ENCODE peak calls at places on chromosomes 3 and 15, in ten cellular contexts. One of them, this sample, is unnamed.
A peak's percentile ranks its signal among the peaks of the same experiment; 100 is the strongest.

GRCh38 chr15:41866263-41866703 is 27.6 kb downstream of the SPTBN5 start:
- DNase-seq in GM23338: no peak
- DNase-seq in BJ: no peak
- DNase-seq in ovary: no peak
- DNase-seq in breast epithelium: no peak
- DNase-seq in heart left ventricle: no peak
- DNase-seq in left ventricle myocardium inferior: no peak
- DNase-seq in heart right ventricle: no peak
- DNase-seq in GM12878: no peak
- DNase-seq in body of pancreas: no peak
- DNase-seq in this sample: no peak

GRCh38 chr15:101126618-101127502 is 125.0 kb downstream of the CHSY1 start:
- DNase-seq in left ventricle myocardium inferior: no peak
- DNase-seq in heart right ventricle: no peak
- DNase-seq in heart left ventricle: no peak
- DNase-seq in body of pancreas: no peak
- DNase-seq in GM23338: no peak
- DNase-seq in breast epithelium: no peak
- DNase-seq in ovary: no peak
- DNase-seq in BJ: no peak
- DNase-seq in GM12878: no peak
- DNase-seq in this sample: no peak

GRCh38 chr3:122100591-122101491 is 45.7 kb downstream of the CD86 start:
- DNase-seq in GM12878: no peak
- DNase-seq in GM23338: peak; percentile 6
- DNase-seq in heart left ventricle: no peak
- DNase-seq in BJ: no peak
- DNase-seq in left ventricle myocardium inferior: no peak
- DNase-seq in breast epithelium: no peak
- DNase-seq in body of pancreas: no peak
- DNase-seq in heart right ventricle: no peak
- DNase-seq in ovary: no peak
- DNase-seq in this sample: no peak

GRCh38 chr3:23760325-23760724 is 45.4 kb upstream of the UBE2E1 start:
- DNase-seq in heart left ventricle: no peak
- DNase-seq in GM12878: no peak
- DNase-seq in heart right ventricle: no peak
- DNase-seq in left ventricle myocardium inferior: no peak
- DNase-seq in GM23338: no peak
- DNase-seq in BJ: no peak
- DNase-seq in ovary: no peak
- DNase-seq in breast epithelium: no peak
- DNase-seq in body of pancreas: no peak
- DNase-seq in this sample: no peak

GRCh38 chr3:66747251-66747650 is 246.4 kb upstream of the LRIG1 start:
- DNase-seq in heart right ventricle: no peak
- DNase-seq in GM23338: no peak
- DNase-seq in breast epithelium: no peak
- DNase-seq in BJ: no peak
- DNase-seq in left ventricle myocardium inferior: no peak
- DNase-seq in ovary: no peak
- DNase-seq in heart left ventricle: no peak
- DNase-seq in GM12878: no peak
- DNase-seq in body of pancreas: no peak
- DNase-seq in this sample: no peak

GRCh38 chr3:187310954-187311470 is 19.5 kb upstream of the MASP1 start:
- DNase-seq in body of pancreas: no peak
- DNase-seq in GM23338: no peak
- DNase-seq in BJ: no peak
- DNase-seq in heart right ventricle: no peak
- DNase-seq in heart left ventricle: no peak
- DNase-seq in left ventricle myocardium inferior: no peak
- DNase-seq in breast epithelium: no peak
- DNase-seq in ovary: no peak
- DNase-seq in GM12878: no peak
- DNase-seq in this sample: no peak

GRCh38 chr3:108090066-108090700 is 648 bp downstream of the CD47 start:
- DNase-seq in left ventricle myocardium inferior: peak; percentile 25
- DNase-seq in BJ: no peak
- DNase-seq in body of pancreas: peak; percentile 27
- DNase-seq in ovary: peak; percentile 50
- DNase-seq in GM12878: no peak
- DNase-seq in heart right ventricle: peak; percentile 33
- DNase-seq in heart left ventricle: peak; percentile 31
- DNase-seq in breast epithelium: no peak
- DNase-seq in GM23338: peak; percentile 75
- DNase-seq in this sample: no peak

GRCh38 chr15:101001796-101002195 is 82.6 kb downstream of the LRRK1 start:
- DNase-seq in breast epithelium: no peak
- DNase-seq in BJ: no peak
- DNase-seq in heart left ventricle: no peak
- DNase-seq in GM12878: no peak
- DNase-seq in body of pancreas: no peak
- DNase-seq in GM23338: no peak
- DNase-seq in ovary: no peak
- DNase-seq in heart right ventricle: no peak
- DNase-seq in left ventricle myocardium inferior: no peak
- DNase-seq in this sample: no peak

GRCh38 chr3:100720423-100720822 is 11.1 kb downstream of the TFG start:
- DNase-seq in left ventricle myocardium inferior: no peak
- DNase-seq in GM12878: no peak
- DNase-seq in BJ: no peak
- DNase-seq in breast epithelium: no peak
- DNase-seq in GM23338: peak; percentile 37
- DNase-seq in heart right ventricle: no peak
- DNase-seq in heart left ventricle: no peak
- DNase-seq in body of pancreas: no peak
- DNase-seq in ovary: no peak
- DNase-seq in this sample: no peak

GRCh38 chr15:69637818-69638217 is 185.2 kb downstream of the RPLP1 start:
- DNase-seq in BJ: no peak
- DNase-seq in heart left ventricle: no peak
- DNase-seq in breast epithelium: no peak
- DNase-seq in body of pancreas: no peak
- DNase-seq in GM23338: no peak
- DNase-seq in left ventricle myocardium inferior: no peak
- DNase-seq in GM12878: no peak
- DNase-seq in heart right ventricle: no peak
- DNase-seq in ovary: no peak
- DNase-seq in this sample: no peak

GRCh38 chr15:92149469-92149868 is 244.2 kb upstream of the ST8SIA2 start:
- DNase-seq in breast epithelium: no peak
- DNase-seq in GM23338: no peak
- DNase-seq in heart right ventricle: no peak
- DNase-seq in GM12878: no peak
- DNase-seq in BJ: no peak
- DNase-seq in ovary: no peak
- DNase-seq in left ventricle myocardium inferior: no peak
- DNase-seq in body of pancreas: no peak
- DNase-seq in heart left ventricle: no peak
- DNase-seq in this sample: no peak

GRCh38 chr15:67147410-67147949 is 82.1 kb downstream of the SMAD3 start:
- DNase-seq in breast epithelium: no peak
- DNase-seq in heart left ventricle: no peak
- DNase-seq in heart right ventricle: no peak
- DNase-seq in GM12878: no peak
- DNase-seq in body of pancreas: no peak
- DNase-seq in ovary: peak; percentile 10
- DNase-seq in left ventricle myocardium inferior: no peak
- DNase-seq in GM23338: no peak
- DNase-seq in BJ: no peak
- DNase-seq in this sample: no peak

GRCh38 chr15:32030795-32031194 is 480 bp downstream of the CHRNA7 start:
- DNase-seq in breast epithelium: no peak
- DNase-seq in heart right ventricle: no peak
- DNase-seq in GM23338: peak; percentile 44
- DNase-seq in BJ: no peak
- DNase-seq in left ventricle myocardium inferior: no peak
- DNase-seq in body of pancreas: peak; percentile 14
- DNase-seq in ovary: no peak
- DNase-seq in heart left ventricle: no peak
- DNase-seq in GM12878: no peak
- DNase-seq in this sample: no peak

GRCh38 chr3:115146032-115146417 is 1.1 kb downstream of the ZBTB20 start:
- DNase-seq in heart left ventricle: peak; percentile 39
- DNase-seq in ovary: no peak
- DNase-seq in left ventricle myocardium inferior: no peak
- DNase-seq in heart right ventricle: peak; percentile 38
- DNase-seq in GM23338: peak; percentile 55
- DNase-seq in GM12878: no peak
- DNase-seq in body of pancreas: peak; percentile 86
- DNase-seq in BJ: peak; percentile 36
- DNase-seq in breast epithelium: no peak
- DNase-seq in this sample: peak; percentile 41

GRCh38 chr3:66991478-66991877 is 6.6 kb upstream of the KBTBD8 start:
- DNase-seq in left ventricle myocardium inferior: no peak
- DNase-seq in breast epithelium: no peak
- DNase-seq in ovary: no peak
- DNase-seq in heart right ventricle: no peak
- DNase-seq in heart left ventricle: no peak
- DNase-seq in body of pancreas: no peak
- DNase-seq in GM23338: no peak
- DNase-seq in BJ: no peak
- DNase-seq in GM12878: no peak
- DNase-seq in this sample: no peak

GRCh38 chr3:33980252-33980651 is 181.8 kb downstream of the PDCD6IP start:
- DNase-seq in ovary: no peak
- DNase-seq in heart right ventricle: no peak
- DNase-seq in left ventricle myocardium inferior: no peak
- DNase-seq in body of pancreas: no peak
- DNase-seq in heart left ventricle: no peak
- DNase-seq in BJ: peak; percentile 26
- DNase-seq in GM12878: peak; percentile 11
- DNase-seq in GM23338: peak; percentile 46
- DNase-seq in breast epithelium: no peak
- DNase-seq in this sample: peak; percentile 96
- TF ChIP-seq CTCF in ovary: no peak
- TF ChIP-seq CTCF in heart right ventricle: peak; percentile 50
- TF ChIP-seq CTCF in left ventricle myocardium inferior: peak; percentile 49
- TF ChIP-seq CTCF in body of pancreas: no peak
- TF ChIP-seq CTCF in heart left ventricle: peak; percentile 41
- TF ChIP-seq CTCF in BJ: peak; percentile 73
- TF ChIP-seq CTCF in GM12878: peak; percentile 51
- TF ChIP-seq CTCF in GM23338: peak; percentile 69
- TF ChIP-seq CTCF in breast epithelium: no peak
- TF ChIP-seq CTCF in this sample: peak; percentile 92

GRCh38 chr15:73928971-73929627 is 2.8 kb downstream of the LOXL1 start:
- DNase-seq in heart right ventricle: no peak
- DNase-seq in body of pancreas: no peak
- DNase-seq in GM23338: no peak
- DNase-seq in BJ: no peak
- DNase-seq in left ventricle myocardium inferior: peak; percentile 1
- DNase-seq in GM12878: no peak
- DNase-seq in heart left ventricle: peak; percentile 19
- DNase-seq in ovary: no peak
- DNase-seq in breast epithelium: no peak
- DNase-seq in this sample: no peak
- H3K4me3 ChIP-seq in heart right ventricle: peak overlapping the region; percentile 72
- H3K4me3 ChIP-seq in body of pancreas: no peak overlapping the region
- H3K4me3 ChIP-seq in GM23338: no peak overlapping the region
- H3K4me3 ChIP-seq in BJ: peak overlapping the region; percentile 59
- H3K4me3 ChIP-seq in left ventricle myocardium inferior: peak overlapping the region; percentile 77
- H3K4me3 ChIP-seq in GM12878: no peak overlapping the region
- H3K4me3 ChIP-seq in heart left ventricle: peak overlapping the region; percentile 78
- H3K4me3 ChIP-seq in ovary: no peak overlapping the region
- H3K4me3 ChIP-seq in breast epithelium: no peak overlapping the region
- H3K4me3 ChIP-seq in this sample: no peak overlapping the region

GRCh38 chr3:42525736-42526345 is 23.4 kb downstream of the VIPR1 start:
- DNase-seq in GM23338: no peak
- DNase-seq in breast epithelium: no peak
- DNase-seq in GM12878: no peak
- DNase-seq in body of pancreas: no peak
- DNase-seq in heart left ventricle: no peak
- DNase-seq in left ventricle myocardium inferior: no peak
- DNase-seq in BJ: no peak
- DNase-seq in heart right ventricle: no peak
- DNase-seq in ovary: no peak
- DNase-seq in this sample: no peak

GRCh38 chr3:42529463-42529862 is 27.0 kb downstream of the VIPR1 start:
- DNase-seq in heart left ventricle: no peak
- DNase-seq in GM12878: no peak
- DNase-seq in GM23338: no peak
- DNase-seq in breast epithelium: no peak
- DNase-seq in body of pancreas: peak; percentile 20
- DNase-seq in left ventricle myocardium inferior: no peak
- DNase-seq in ovary: no peak
- DNase-seq in heart right ventricle: no peak
- DNase-seq in BJ: no peak
- DNase-seq in this sample: no peak

GRCh38 chr3:42527368-42527917 is 25.0 kb downstream of the VIPR1 start:
- DNase-seq in GM23338: no peak
- DNase-seq in ovary: no peak
- DNase-seq in left ventricle myocardium inferior: no peak
- DNase-seq in BJ: no peak
- DNase-seq in heart right ventricle: no peak
- DNase-seq in GM12878: no peak
- DNase-seq in breast epithelium: no peak
- DNase-seq in heart left ventricle: no peak
- DNase-seq in body of pancreas: no peak
- DNase-seq in this sample: no peak

GRCh38 chr3:42525212-42525611 is 22.8 kb downstream of the VIPR1 start:
- DNase-seq in body of pancreas: no peak
- DNase-seq in breast epithelium: no peak
- DNase-seq in heart left ventricle: no peak
- DNase-seq in ovary: no peak
- DNase-seq in GM23338: no peak
- DNase-seq in left ventricle myocardium inferior: no peak
- DNase-seq in BJ: no peak
- DNase-seq in GM12878: no peak
- DNase-seq in heart right ventricle: no peak
- DNase-seq in this sample: no peak

GRCh38 chr3:42526616-42527367 is 24.3 kb downstream of the VIPR1 start:
- DNase-seq in breast epithelium: no peak
- DNase-seq in ovary: no peak
- DNase-seq in left ventricle myocardium inferior: no peak
- DNase-seq in heart left ventricle: no peak
- DNase-seq in GM23338: peak; percentile 50
- DNase-seq in body of pancreas: no peak
- DNase-seq in heart right ventricle: no peak
- DNase-seq in BJ: no peak
- DNase-seq in GM12878: no peak
- DNase-seq in this sample: no peak
- TF ChIP-seq CTCF in breast epithelium: no peak
- TF ChIP-seq CTCF in ovary: no peak
- TF ChIP-seq CTCF in left ventricle myocardium inferior: no peak
- TF ChIP-seq CTCF in heart left ventricle: no peak
- TF ChIP-seq CTCF in GM23338: no peak
- TF ChIP-seq CTCF in body of pancreas: no peak
- TF ChIP-seq CTCF in heart right ventricle: no peak
- TF ChIP-seq CTCF in BJ: no peak
- TF ChIP-seq CTCF in GM12878: no peak
- TF ChIP-seq CTCF in this sample: no peak

DNA sequence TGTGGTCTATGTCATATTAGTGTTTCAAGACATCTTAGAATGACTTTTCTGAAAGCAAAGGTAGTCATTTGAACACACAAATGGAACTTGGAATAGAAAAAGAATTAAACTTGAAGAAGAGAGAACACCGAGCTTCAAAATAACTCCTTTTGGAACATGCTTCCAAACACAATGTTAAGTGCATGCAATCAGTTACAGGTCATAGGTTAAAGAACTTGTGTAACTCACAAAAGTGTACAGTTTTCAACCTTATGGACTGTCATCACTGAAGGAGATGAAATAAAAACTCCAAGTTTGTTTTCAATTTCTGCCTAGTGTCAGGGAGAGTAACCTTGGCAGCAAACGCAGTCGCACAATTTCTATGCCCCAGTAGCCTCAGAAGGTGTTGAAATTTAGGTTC is 192.9 kb upstream of the NECTIN3 start:
- DNase-seq in GM12878: no peak
- DNase-seq in ovary: no peak
- DNase-seq in left ventricle myocardium inferior: no peak
- DNase-seq in body of pancreas: no peak
- DNase-seq in breast epithelium: no peak
- DNase-seq in heart left ventricle: no peak
- DNase-seq in BJ: no peak
- DNase-seq in GM23338: no peak
- DNase-seq in heart right ventricle: no peak
- DNase-seq in this sample: no peak
- H3K4me3 ChIP-seq in GM12878: no peak overlapping the region
- H3K4me3 ChIP-seq in ovary: no peak overlapping the region
- H3K4me3 ChIP-seq in left ventricle myocardium inferior: no peak overlapping the region
- H3K4me3 ChIP-seq in body of pancreas: no peak overlapping the region
- H3K4me3 ChIP-seq in breast epithelium: no peak overlapping the region
- H3K4me3 ChIP-seq in heart left ventricle: no peak overlapping the region
- H3K4me3 ChIP-seq in BJ: no peak overlapping the region
- H3K4me3 ChIP-seq in GM23338: no peak overlapping the region
- H3K4me3 ChIP-seq in heart right ventricle: no peak overlapping the region
- H3K4me3 ChIP-seq in this sample: no peak overlapping the region